ENCODE peak calls at places on chromosomes 7 and 10, in eight cellular contexts. K, A, C, D, Q, S, L and B are unnamed samples.
A peak's percentile ranks its signal among the peaks of the same experiment; 100 is the strongest.

GRCh38 chr10:97117372-97117771 is 68.4 kb downstream of the SLIT1 start:
- DNase-seq in S (no peak), Q (no peak), K (peak; percentile 5), C (no peak), L (no peak), D (no peak), A (peak; percentile 42), B (peak; percentile 11)

GRCh38 chr7:41185851-41186250 is 517.0 kb downstream of the INHBA start:
- DNase-seq in K (peak; percentile 11), S (no peak), Q (no peak), C (no peak), A (no peak), L (no peak), D (no peak), B (no peak)

GRCh38 chr7:76122516-76123239 is 74.8 kb downstream of the MDH2 start:
- DNase-seq in K (no peak), A (no peak), D (no peak), Q (no peak), S (no peak), L (no peak), C (no peak), B (no peak)

GRCh38 chr7:18700147-18700546 is 204.6 kb downstream of the HDAC9 start:
- DNase-seq in S (no peak), A (peak; percentile 11), K (peak; percentile 6), D (no peak), Q (peak; percentile 20), C (no peak), L (no peak), B (no peak)

GRCh38 chr10:63437334-63437949 is 28.3 kb downstream of the JMJD1C start:
- DNase-seq in K (peak; percentile 27), A (no peak), L (no peak), D (no peak), C (no peak), S (no peak), Q (no peak), B (peak; percentile 49)

GRCh38 chr7:110522061-110522750 is 568.7 kb upstream of the LRRN3 start:
- DNase-seq in S (no peak), K (no peak), A (peak; percentile 73), L (no peak), D (no peak), Q (no peak), C (no peak), B (no peak)

GRCh38 chr7:23093546-23093945 is 12.0 kb upstream of the KLHL7 start:
- DNase-seq in D (no peak), S (peak; percentile 19), A (no peak), C (no peak), L (no peak), Q (no peak), K (peak; percentile 86), B (peak; percentile 25)

GRCh38 chr7:48041665-48041995 is 6.3 kb downstream of the C7orf57 start:
- DNase-seq in D (no peak), S (peak; percentile 65), Q (peak; percentile 71), L (no peak), C (no peak), K (peak; percentile 45), A (no peak), B (peak; percentile 11)

GRCh38 chr7:28575241-28575643 is 162.9 kb downstream of the CREB5 start:
- DNase-seq in C (no peak), D (no peak), S (no peak), L (no peak), K (peak; percentile 64), A (no peak), Q (no peak), B (no peak)

GRCh38 chr10:36324831-36325230 is 682.7 kb upstream of the FZD8 start:
- DNase-seq in A (peak; percentile 42), Q (peak; percentile 11), L (no peak), C (no peak), D (no peak), K (no peak), S (no peak), B (peak; percentile 10)

GRCh38 chr10:113126506-113127192 is 176.6 kb downstream of the TCF7L2 start:
- DNase-seq in S (peak; percentile 93), K (peak; percentile 74), D (peak; percentile 66), Q (peak; percentile 87), C (peak; percentile 34), L (peak; percentile 89), A (peak; percentile 82), B (peak; percentile 71)

GRCh38 chr7:148982596-148983219 is 45.6 kb downstream of the PDIA4 start:
- DNase-seq in L (no peak), A (peak; percentile 44), Q (peak; percentile 65), K (peak; percentile 54), C (no peak), D (no peak), S (peak; percentile 77), B (peak; percentile 50)

GRCh38 chr10:80137926-80138325 is 5.4 kb downstream of the PLAC9 start:
- DNase-seq in C (no peak), S (no peak), A (no peak), D (no peak), Q (no peak), L (no peak), K (no peak), B (no peak)

GRCh38 chr10:133124357-133125211 is 35.4 kb upstream of the KNDC1 start:
- DNase-seq in S (peak; percentile 71), D (no peak), K (no peak), A (peak; percentile 47), Q (peak; percentile 28), C (peak; percentile 9), L (peak; percentile 56), B (peak; percentile 1)

GRCh38 chr10:3248526-3249255 is 76.1 kb upstream of the PITRM1 start:
- DNase-seq in C (no peak), A (peak; percentile 77), K (peak; percentile 95), D (no peak), Q (peak; percentile 62), L (no peak), S (peak; percentile 89), B (peak; percentile 96)

GRCh38 chr7:22140597-22140996 is 194.9 kb upstream of the CDCA7L start:
- DNase-seq in L (no peak), C (no peak), K (no peak), S (no peak), A (no peak), D (no peak), Q (no peak), B (no peak)

GRCh38 chr10:43233601-43234430 is 33.0 kb downstream of the RASGEF1A start:
- DNase-seq in C (no peak), K (no peak), Q (no peak), A (no peak), S (no peak), L (no peak), D (peak; percentile 2), B (no peak)

GRCh38 chr10:74854610-74855009 is 28.2 kb downstream of the KAT6B start:
- DNase-seq in C (peak; percentile 9), D (no peak), L (no peak), K (no peak), S (no peak), Q (peak; percentile 73), A (no peak), B (no peak)
- H3K4me3 ChIP-seq in C (peak overlapping the region; percentile 24), D (no peak overlapping the region), L (no peak overlapping the region), K (no peak overlapping the region), S (no peak overlapping the region), Q (peak overlapping the region; percentile 4), A (no peak overlapping the region), B (no peak overlapping the region)

DNA sequence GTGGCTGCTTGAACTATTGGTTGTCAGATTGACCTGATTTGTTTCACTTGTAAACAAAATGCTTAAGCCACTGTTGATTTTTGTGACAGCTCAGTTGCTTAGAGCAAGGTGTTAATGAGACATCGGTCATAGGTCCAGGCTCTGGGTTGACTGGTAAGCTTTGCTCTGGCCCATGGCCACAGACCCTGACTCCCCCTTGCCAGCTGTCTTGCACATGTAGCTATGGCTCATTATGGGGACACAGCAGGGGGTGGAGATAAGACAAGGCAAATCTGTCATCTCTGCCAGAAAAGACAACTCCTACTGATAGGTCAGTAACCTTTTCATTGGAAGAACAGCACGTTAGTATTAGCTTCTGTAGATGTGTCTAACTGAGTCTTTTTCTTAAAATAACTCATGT is 95.3 kb downstream of the KAT6B start:
- DNase-seq in S (no peak), C (no peak), K (peak; percentile 35), Q (peak; percentile 37), A (no peak), D (no peak), L (peak; percentile 62), B (no peak)
- H3K4me3 ChIP-seq in S (no peak overlapping the region), C (no peak overlapping the region), K (no peak overlapping the region), Q (no peak overlapping the region), A (no peak overlapping the region), D (no peak overlapping the region), L (no peak overlapping the region), B (no peak overlapping the region)

GRCh38 chr7:13989138-13989943 is at the start of gene ETV1:
- DNase-seq in Q (peak; percentile 92), D (peak; percentile 76), S (peak; percentile 92), K (peak; percentile 74), A (peak; percentile 56), L (peak; percentile 86), C (no peak), B (peak; percentile 69)

GRCh38 chr7:13986208-13986607 is 3.3 kb downstream of the ETV1 start:
- DNase-seq in D (no peak), Q (peak; percentile 47), L (no peak), A (no peak), S (no peak), K (no peak), C (no peak), B (no peak)

GRCh38 chr7:13988011-13988410 is 1.5 kb downstream of the ETV1 start:
- DNase-seq in K (peak; percentile 45), Q (peak; percentile 46), S (peak; percentile 31), A (no peak), C (no peak), D (no peak), L (no peak), B (peak; percentile 51)

GRCh38 chr7:13988765-13989137 is 715 bp downstream of the ETV1 start:
- DNase-seq in Q (peak; percentile 73), D (no peak), C (no peak), S (peak; percentile 39), A (no peak), L (peak; percentile 50), K (peak; percentile 60), B (peak; percentile 26)

GRCh38 chr7:13987395-13987794 is 2.1 kb downstream of the ETV1 start:
- DNase-seq in D (no peak), A (no peak), S (no peak), K (peak; percentile 62), C (no peak), Q (no peak), L (no peak), B (no peak)
- H3K4me3 ChIP-seq in D (peak overlapping the region; percentile 80), A (no peak overlapping the region), S (peak overlapping the region; percentile 93), K (peak overlapping the region; percentile 88), C (no peak overlapping the region), Q (peak overlapping the region; percentile 62), L (no peak overlapping the region), B (no peak overlapping the region)

DNA sequence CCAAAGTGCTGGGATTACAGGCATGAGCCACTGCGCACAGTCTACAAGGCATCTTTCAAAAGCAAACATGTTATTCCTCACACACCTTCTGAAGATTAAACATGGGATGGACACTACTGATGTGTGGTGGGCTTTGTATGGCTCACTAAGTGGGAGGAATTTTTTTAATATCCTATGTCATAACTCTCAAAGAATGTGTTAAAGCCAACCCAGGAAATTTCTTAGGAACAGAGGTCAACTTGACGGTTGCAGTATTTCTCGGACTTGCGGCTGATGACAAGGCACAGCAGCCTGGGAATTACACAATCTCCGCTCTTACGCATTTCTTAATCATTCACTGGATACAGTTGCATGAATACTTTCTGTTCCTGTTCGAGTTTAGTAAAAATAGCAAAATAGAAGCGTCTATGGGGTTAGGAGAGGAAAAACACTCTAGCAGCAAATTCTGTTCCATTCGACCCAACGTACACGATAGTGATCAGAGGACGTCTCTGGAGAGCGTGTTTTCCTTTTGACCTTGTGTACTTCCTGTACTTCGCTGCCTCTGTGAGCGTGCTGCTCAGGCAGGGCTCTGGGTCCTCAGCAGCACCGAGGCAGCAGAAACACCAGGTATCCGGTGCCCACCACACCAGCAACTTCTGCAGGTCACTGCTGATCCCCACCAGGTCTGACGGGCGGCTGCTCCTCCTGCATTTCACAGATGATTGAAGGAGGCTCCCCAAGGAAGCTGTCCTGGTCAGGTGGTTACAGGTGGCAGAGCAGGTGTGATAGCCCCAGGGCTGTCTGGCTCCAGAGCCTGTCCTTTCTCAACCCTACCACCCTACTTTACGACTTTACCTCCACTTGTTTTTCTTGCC is 26.4 kb upstream of the SRGN start:
- DNase-seq in C (peak; percentile 55), S (peak; percentile 93), D (peak; percentile 64), L (no peak), A (peak; percentile 84), Q (no peak), K (peak; percentile 99), B (peak; percentile 99)
- H3K4me3 ChIP-seq in C (peak overlapping the region; percentile 33), S (peak overlapping the region; percentile 69), D (peak overlapping the region; percentile 49), L (no peak overlapping the region), A (peak overlapping the region; percentile 15), Q (peak overlapping the region; percentile 15), K (peak overlapping the region; percentile 26), B (peak overlapping the region; percentile 49)